ENCODE peak calls at places on chromosomes 5 and 9, in nine cellular contexts. P, T, R, F, A, I, U, H and L are unnamed samples.
A peak's percentile ranks its signal among the peaks of the same experiment; 100 is the strongest.

GRCh38 chr5:171954721-171955120 is 51.7 kb downstream of the FBXW11 start:
- DNase-seq in P (no peak), T (no peak), R (no peak), F (no peak), A (no peak), I (no peak), U (no peak), H (no peak), L (no peak)

GRCh38 chr5:78483809-78484521 is 123.5 kb downstream of the SCAMP1 start:
- DNase-seq in P (no peak), T (no peak), R (no peak), F (peak; percentile 32), A (no peak), I (no peak), U (no peak), H (no peak), L (no peak)

GRCh38 chr5:139982975-139983240 is 60.2 kb downstream of the NRG2 start:
- DNase-seq in P (no peak), T (no peak), R (no peak), F (no peak), A (no peak), I (no peak), U (no peak), H (no peak), L (no peak)

GRCh38 chr9:87766697-87767096 is 40.8 kb downstream of the CTSL start:
- DNase-seq in P (no peak), T (no peak), R (no peak), F (no peak), A (peak; percentile 47), I (no peak), U (peak; percentile 63), H (no peak), L (no peak)

GRCh38 chr9:106772523-106773290 is 90.3 kb upstream of the ZNF462 start:
- DNase-seq in P (no peak), T (no peak), R (no peak), F (no peak), A (no peak), I (no peak), U (no peak), H (no peak), L (no peak)

GRCh38 chr5:172870807-172871431 is 36.9 kb downstream of the ERGIC1 start:
- DNase-seq in P (peak; percentile 36), T (no peak), R (no peak), F (peak; percentile 36), A (no peak), I (no peak), U (no peak), H (no peak), L (no peak)

GRCh38 chr5:172123269-172123692 is 64.7 kb downstream of the STK10 start:
- DNase-seq in P (peak; percentile 87), T (peak; percentile 57), R (peak; percentile 77), F (no peak), A (no peak), I (peak; percentile 56), U (no peak), H (no peak), L (peak; percentile 81)

GRCh38 chr9:93598647-93599241 is 22.4 kb downstream of the PHF2 start:
- DNase-seq in P (no peak), T (no peak), R (no peak), F (no peak), A (no peak), I (no peak), U (no peak), H (no peak), L (peak; percentile 66)

GRCh38 chr9:113222482-113222841 is 1.1 kb downstream of the SLC31A1 start:
- DNase-seq in P (no peak), T (no peak), R (no peak), F (no peak), A (no peak), I (no peak), U (no peak), H (no peak), L (no peak)

GRCh38 chr9:87557996-87558395 is 60.3 kb downstream of the DAPK1 start:
- DNase-seq in P (no peak), T (peak; percentile 70), R (no peak), F (no peak), A (no peak), I (peak; percentile 67), U (no peak), H (no peak), L (peak; percentile 78)

GRCh38 chr9:98603821-98604383 is 104.8 kb downstream of the GABBR2 start:
- DNase-seq in P (no peak), T (no peak), R (no peak), F (no peak), A (no peak), I (no peak), U (peak; percentile 9), H (no peak), L (peak; percentile 35)

GRCh38 chr9:18490591-18491370 is 16.8 kb downstream of the ADAMTSL1 start:
- DNase-seq in P (no peak), T (peak; percentile 8), R (peak; percentile 22), F (peak; percentile 76), A (no peak), I (no peak), U (no peak), H (no peak), L (peak; percentile 54)

GRCh38 chr5:112684737-112685136 is 52.9 kb upstream of the APC start:
- DNase-seq in P (peak; percentile 49), T (no peak), R (no peak), F (peak; percentile 26), A (no peak), I (no peak), U (no peak), H (no peak), L (no peak)

GRCh38 chr9:19493174-19493811 is 84.5 kb downstream of the ACER2 start:
- DNase-seq in P (peak; percentile 56), T (peak; percentile 47), R (peak; percentile 63), F (peak; percentile 69), A (peak; percentile 33), I (peak; percentile 32), U (peak; percentile 16), H (no peak), L (peak; percentile 29)

GRCh38 chr5:151167022-151167421 is 9.4 kb upstream of the ANXA6 start:
- DNase-seq in P (no peak), T (peak; percentile 16), R (no peak), F (no peak), A (no peak), I (no peak), U (no peak), H (no peak), L (no peak)

GRCh38 chr5:151173711-151174611 is 16.4 kb upstream of the ANXA6 start:
- DNase-seq in P (no peak), T (no peak), R (no peak), F (no peak), A (no peak), I (no peak), U (no peak), H (no peak), L (no peak)

GRCh38 chr5:151168602-151169344 is 11.2 kb upstream of the ANXA6 start:
- DNase-seq in P (no peak), T (no peak), R (no peak), F (no peak), A (no peak), I (no peak), U (no peak), H (no peak), L (no peak)

GRCh38 chr5:151174612-151175101 is 17.1 kb upstream of the ANXA6 start:
- DNase-seq in P (no peak), T (peak; percentile 48), R (no peak), F (no peak), A (no peak), I (no peak), U (no peak), H (no peak), L (peak; percentile 83)

DNA sequence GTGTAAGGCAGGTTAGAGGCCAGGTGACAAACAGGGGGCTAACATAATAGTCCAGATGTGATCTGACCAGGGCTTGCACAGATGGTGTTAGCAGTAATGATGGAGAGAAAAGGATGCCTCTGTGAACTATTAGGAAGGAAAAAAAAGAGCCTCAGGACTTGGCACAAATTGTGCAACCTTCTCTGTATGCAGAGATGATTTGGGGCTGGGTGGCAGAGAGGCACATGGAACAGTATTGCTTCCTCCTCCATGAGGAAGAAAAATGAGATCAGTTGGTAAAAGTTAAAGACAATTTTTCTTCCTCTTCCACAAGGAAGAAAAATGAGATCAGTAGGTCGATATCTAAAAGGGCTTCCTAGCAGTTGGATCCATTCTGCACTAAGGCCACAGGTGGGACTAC is 13.9 kb upstream of the ANXA6 start:
- DNase-seq in P (no peak), T (no peak), R (no peak), F (no peak), A (no peak), I (no peak), U (no peak), H (no peak), L (no peak)
- TF ChIP-seq POLR2A in P (no peak), T (no peak), R (no peak), F (no peak), A (no peak), I (no peak), U (no peak), H (no peak), L (no peak)

GRCh38 chr5:54944364-54944763 is 41.0 kb downstream of the ESM1 start:
- DNase-seq in P (no peak), T (peak; percentile 20), R (peak; percentile 65), F (no peak), A (peak; percentile 12), I (no peak), U (peak; percentile 26), H (no peak), L (no peak)
- TF ChIP-seq CTCF in P (peak; percentile 46), T (peak; percentile 49), R (peak; percentile 46), F (peak; percentile 15), A (peak; percentile 74), I (no peak), U (peak; percentile 53), H (peak; percentile 26), L (no peak)

GRCh38 chr9:136326061-136326776 is 1.1 kb upstream of the GPSM1 start:
- DNase-seq in P (no peak), T (no peak), R (no peak), F (no peak), A (no peak), I (no peak), U (no peak), H (no peak), L (no peak)

GRCh38 chr9:136325354-136325753 is 2.0 kb upstream of the GPSM1 start:
- DNase-seq in P (no peak), T (no peak), R (no peak), F (no peak), A (no peak), I (no peak), U (no peak), H (no peak), L (no peak)

GRCh38 chr9:136327313-136327971 is at the start of gene GPSM1:
- DNase-seq in P (peak; percentile 79), T (peak; percentile 61), R (peak; percentile 36), F (peak; percentile 65), A (no peak), I (no peak), U (no peak), H (no peak), L (no peak)

GRCh38 chr9:136328011-136328621 is 777 bp downstream of the GPSM1 start:
- DNase-seq in P (no peak), T (peak; percentile 61), R (no peak), F (no peak), A (no peak), I (peak; percentile 69), U (no peak), H (no peak), L (no peak)

GRCh38 chr9:136326777-136327312 is 494 bp upstream of the GPSM1 start:
- DNase-seq in P (no peak), T (no peak), R (no peak), F (no peak), A (no peak), I (no peak), U (no peak), H (no peak), L (no peak)
- H3K4me3 ChIP-seq in P (peak overlapping the region; percentile 86), T (no peak overlapping the region), R (peak overlapping the region; percentile 71), F (peak overlapping the region; percentile 57), A (peak overlapping the region; percentile 71), I (peak overlapping the region; percentile 70), U (peak overlapping the region; percentile 60), H (peak overlapping the region; percentile 59), L (no peak overlapping the region)

GRCh38 chr9:127937383-127938297 is at the start of gene DPM2:
- DNase-seq in P (peak; percentile 85), T (peak; percentile 76), R (peak; percentile 60), F (peak; percentile 83), A (peak; percentile 61), I (peak; percentile 83), U (peak; percentile 70), H (peak; percentile 79), L (peak; percentile 94)
- TF ChIP-seq POLR2A in P (peak; percentile 68), T (peak; percentile 81), R (peak; percentile 42), F (peak; percentile 10), A (peak; percentile 35), I (no peak), U (peak; percentile 42), H (peak; percentile 50), L (no peak)